ENCODE peak calls at places on chromosomes 1 and 21, in five cellular contexts. I is uterus; S is MCF 10A; U is CD4-positive, alpha-beta T cell; X is kidney epithelial cell. P is an unnamed sample.

GRCh38 chr1:25568090-25568833 is 24.9 kb downstream of the LDLRAP1 start:
- DNase-seq in S (peak), X (no peak), U (no peak), I (peak), P (no peak)

GRCh38 chr1:67041836-67042503 is 12.0 kb downstream of the SLC35D1 start:
- DNase-seq in X (no peak), I (no peak), U (no peak), S (no peak), P (no peak)

GRCh38 chr1:220013497-220013896 is 32.8 kb downstream of the EPRS1 start:
- DNase-seq in U (no peak), X (no peak), S (peak), I (no peak), P (no peak)

GRCh38 chr1:32767156-32767555 is 50.0 kb downstream of the YARS1 start:
- DNase-seq in X (no peak), S (no peak), I (no peak), U (no peak), P (no peak)

GRCh38 chr1:204250428-204251030 is 36.7 kb upstream of the GOLT1A start:
- DNase-seq in I (no peak), S (no peak), U (no peak), X (no peak), P (no peak)

GRCh38 chr1:148362930-148363810 is 119.9 kb downstream of the PPIAL4G start:
- DNase-seq in I (no peak), S (no peak), U (no peak), X (no peak), P (no peak)

GRCh38 chr1:203888807-203889251 is 27.4 kb downstream of the SNRPE start:
- DNase-seq in S (peak), I (no peak), X (no peak), U (no peak), P (no peak)

GRCh38 chr1:98157524-98158293 is 236.9 kb upstream of the DPYD start:
- DNase-seq in X (no peak), I (no peak), U (no peak), S (no peak), P (no peak)

GRCh38 chr21:16086936-16087335 is 357.2 kb downstream of the USP25 start:
- DNase-seq in S (no peak), U (no peak), X (no peak), I (no peak), P (no peak)

GRCh38 chr1:216186131-216186530 is 237.1 kb downstream of the USH2A start:
- DNase-seq in X (no peak), S (no peak), U (no peak), I (no peak), P (no peak)

GRCh38 chr21:18877932-18878331 is 474.3 kb upstream of the TMPRSS15 start:
- DNase-seq in I (no peak), X (no peak), U (no peak), S (no peak), P (no peak)

GRCh38 chr1:54888080-54888733 is 1.2 kb upstream of the DHCR24 start:
- DNase-seq in I (no peak), X (no peak), S (no peak), U (no peak), P (no peak)

GRCh38 chr1:61050541-61051454 is 31.6 kb upstream of the NFIA start:
- DNase-seq in S (peak), U (no peak), I (no peak), X (no peak), P (no peak)

GRCh38 chr21:20272791-20273362 is 725.3 kb upstream of the NCAM2 start:
- DNase-seq in X (no peak), I (no peak), S (no peak), U (no peak), P (no peak)

GRCh38 chr1:164163291-164163845 is 395.6 kb upstream of the PBX1 start:
- DNase-seq in U (no peak), X (no peak), S (no peak), I (no peak), P (no peak)

GRCh38 chr1:18799454-18799853 is 60.0 kb downstream of the TAS1R2 start:
- DNase-seq in U (no peak), I (no peak), X (no peak), S (no peak), P (no peak)

GRCh38 chr1:231188072-231188471 is 26.2 kb downstream of the TRIM67 start:
- DNase-seq in I (no peak), X (no peak), U (no peak), S (no peak), P (no peak)

GRCh38 chr1:79929356-79929755 is 922.8 kb upstream of the ADGRL4 start:
- DNase-seq in U (no peak), S (peak), X (no peak), I (no peak), P (no peak)

GRCh38 chr1:150149490-150150453 is at the start of gene PLEKHO1:
- DNase-seq in I (peak), S (peak), U (peak), X (no peak), P (no peak)

GRCh38 chr1:111565079-111565478 is 54.5 kb upstream of the RAP1A start:
- DNase-seq in U (no peak), S (peak), X (no peak), I (no peak), P (no peak)

GRCh38 chr1:208421511-208421910 is 177.3 kb upstream of the PLXNA2 start:
- DNase-seq in S (no peak), U (no peak), I (no peak), X (no peak), P (no peak)

GRCh38 chr1:1157426-1157913 is 16.2 kb upstream of the TTLL10 start:
- DNase-seq in S (peak), U (peak), I (peak), X (peak), P (no peak)

GRCh38 chr1:102615896-102616295 is 492.4 kb downstream of the COL11A1 start:
- DNase-seq in I (no peak), U (no peak), X (no peak), S (no peak), P (no peak)

GRCh38 chr1:52281518-52281917 is 84.5 kb downstream of the CC2D1B start:
- DNase-seq in I (no peak), S (no peak), U (no peak), X (no peak), P (no peak)

GRCh38 chr1:4117196-4117595 is 217.1 kb upstream of the C1orf174 start:
- DNase-seq in X (no peak), U (no peak), I (no peak), S (no peak), P (no peak)
- TF ChIP-seq CTCF in X (no peak), U (no peak), I (no peak), S (no peak), P (no peak)

DNA sequence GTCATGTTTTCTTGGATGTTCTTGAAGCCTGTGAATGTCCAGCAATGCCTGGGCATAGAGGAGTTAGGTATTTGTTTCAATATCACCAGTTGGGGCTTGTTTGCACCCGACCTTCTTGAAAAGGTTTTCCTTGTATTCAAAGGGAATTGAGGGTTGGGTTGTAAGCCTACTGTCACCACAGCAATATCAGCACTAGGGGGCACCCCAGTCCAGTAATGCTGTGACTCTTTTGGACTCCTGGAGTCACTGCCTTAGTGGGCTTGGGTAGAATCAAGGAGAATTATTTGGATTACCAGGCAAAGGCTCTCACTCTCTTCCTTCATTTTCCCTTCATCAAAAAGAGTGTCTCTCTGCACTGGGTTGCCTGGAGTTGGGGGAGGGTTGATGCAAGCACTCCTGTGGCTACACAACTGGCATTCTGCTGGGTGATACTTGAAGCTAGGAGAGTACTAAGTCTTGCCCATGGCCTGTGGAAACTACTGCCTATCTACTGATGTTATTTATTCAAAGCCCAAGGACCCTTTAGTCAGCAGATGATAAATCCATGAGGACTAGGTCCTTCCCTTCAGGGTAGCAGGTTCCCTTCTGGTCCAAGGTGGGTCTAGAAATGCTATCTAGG is 34.5 kb downstream of the OR10R2 start:
- DNase-seq in I (no peak), U (peak), S (peak), X (no peak), P (no peak)
- TF ChIP-seq CTCF in I (no peak), U (peak), S (peak), X (peak), P (peak)

GRCh38 chr1:234836786-234837185 is 226.8 kb upstream of the IRF2BP2 start:
- DNase-seq in S (no peak), I (no peak), U (no peak), X (no peak), P (no peak)
- TF ChIP-seq CTCF in S (no peak), I (no peak), U (no peak), X (no peak), P (no peak)

GRCh38 chr1:28039341-28039740 is 49.1 kb downstream of the EYA3 start:
- DNase-seq in U (no peak), I (no peak), S (no peak), X (no peak), P (no peak)

GRCh38 chr1:28035420-28035819 is 53.0 kb downstream of the EYA3 start:
- DNase-seq in U (no peak), X (no peak), S (no peak), I (no peak), P (no peak)

GRCh38 chr1:28036431-28036830 is 52.0 kb downstream of the EYA3 start:
- DNase-seq in X (no peak), S (peak), I (no peak), U (no peak), P (no peak)

GRCh38 chr1:28037946-28038345 is 50.5 kb downstream of the EYA3 start:
- DNase-seq in U (no peak), X (no peak), S (no peak), I (no peak), P (no peak)
- TF ChIP-seq CTCF in U (no peak), X (no peak), S (no peak), I (no peak), P (no peak)

GRCh38 chr1:223003549-223003948 is 139.5 kb downstream of the TLR5 start:
- DNase-seq in X (no peak), U (no peak), S (no peak), I (no peak), P (no peak)

GRCh38 chr1:223000549-223001135 is 142.4 kb downstream of the TLR5 start:
- DNase-seq in I (no peak), S (peak), X (no peak), U (no peak), P (no peak)

GRCh38 chr1:223007250-223007649 is 135.8 kb downstream of the TLR5 start:
- DNase-seq in U (no peak), I (no peak), X (no peak), S (no peak), P (peak)

GRCh38 chr1:223006794-223007193 is 136.3 kb downstream of the TLR5 start:
- DNase-seq in S (no peak), U (no peak), X (no peak), I (no peak), P (no peak)

DNA sequence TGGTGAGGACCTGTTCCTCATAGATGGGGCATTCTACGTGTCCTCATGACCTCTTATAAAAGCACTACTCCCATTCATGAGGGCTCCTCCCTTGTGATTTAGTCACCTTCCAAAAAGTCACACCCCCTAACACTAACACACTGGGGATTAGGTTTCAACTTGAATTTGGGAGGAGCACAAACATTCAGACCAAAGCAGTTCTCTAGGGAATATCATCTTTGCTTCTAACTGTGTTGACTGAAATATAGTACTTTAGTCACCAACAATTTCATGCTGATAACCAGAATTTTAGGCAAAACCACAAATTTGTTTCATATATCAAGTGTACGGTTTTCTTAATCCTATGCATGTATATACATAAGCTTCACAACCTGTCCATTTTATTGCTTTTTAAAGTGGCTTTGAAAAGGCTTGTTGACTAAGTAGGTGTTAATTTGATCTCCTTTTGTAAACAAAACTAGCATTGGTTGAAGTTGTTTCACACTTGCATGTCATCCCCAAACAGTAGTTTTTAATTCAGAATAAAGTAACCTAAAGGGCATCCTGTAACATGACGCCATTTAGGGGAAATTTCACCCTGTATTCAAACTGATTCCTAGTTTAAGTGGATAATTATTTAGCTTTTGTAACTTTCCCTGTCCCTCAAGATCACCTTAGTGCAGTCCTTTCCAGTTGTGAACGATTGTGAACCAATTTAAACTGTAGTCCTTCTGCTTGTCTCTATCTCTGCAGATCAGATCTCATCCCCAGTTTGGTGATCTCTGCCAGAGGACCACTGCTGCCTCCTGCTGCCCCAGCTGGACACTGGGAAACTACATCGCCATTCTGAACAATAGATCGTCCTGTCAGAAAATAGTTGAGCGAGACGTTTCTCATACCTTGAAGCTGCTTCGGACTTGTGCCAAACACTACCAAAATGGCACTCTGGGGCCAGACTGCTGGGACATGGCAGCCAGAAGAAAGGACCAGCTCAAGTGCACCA is 141.1 kb downstream of the TLR5 start:
- DNase-seq in S (peak), I (no peak), X (no peak), U (no peak), P (no peak)
- TF ChIP-seq CTCF in S (no peak), I (no peak), X (peak), U (no peak), P (peak)

GRCh38 chr1:234321211-234321610 is 52.0 kb upstream of the COA6 start:
- DNase-seq in U (no peak), S (no peak), I (no peak), X (no peak), P (no peak)

GRCh38 chr1:234320549-234320948 is 52.7 kb upstream of the COA6 start:
- DNase-seq in S (no peak), U (no peak), X (no peak), I (no peak), P (no peak)

GRCh38 chr1:234324668-234325225 is 48.5 kb upstream of the COA6 start:
- DNase-seq in X (no peak), S (no peak), U (no peak), I (no peak), P (no peak)

GRCh38 chr1:234322097-234322496 is 51.2 kb upstream of the COA6 start:
- DNase-seq in X (no peak), I (no peak), S (no peak), U (no peak), P (no peak)

DNA sequence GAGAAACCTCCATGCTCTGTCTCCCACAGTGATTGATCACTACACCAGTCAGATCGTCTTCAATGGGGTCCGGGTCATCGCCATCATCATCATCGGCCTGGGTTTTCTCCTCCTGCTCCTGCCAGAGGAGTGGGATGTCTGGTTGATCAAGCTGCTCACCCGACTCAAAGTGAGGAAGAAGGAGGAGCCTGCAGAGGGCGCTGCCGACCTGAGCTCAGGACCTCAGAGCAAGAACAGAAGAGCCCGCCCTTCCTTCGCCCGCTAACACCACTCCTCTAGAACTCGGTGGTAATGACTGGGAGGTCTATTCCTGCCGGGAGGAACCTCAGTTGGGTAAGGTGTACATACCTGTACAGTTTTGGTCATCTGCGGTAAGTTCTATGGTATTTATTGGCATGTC is 50.3 kb upstream of the COA6 start:
- DNase-seq in U (peak), X (no peak), S (peak), I (no peak), P (no peak)
- TF ChIP-seq CTCF in U (peak), X (peak), S (peak), I (no peak), P (peak)